ENCODE peak calls at places on chromosomes 1 and 21, in four cellular contexts. W, M, N and S are unnamed samples.

GRCh38 chr1:22806584-22806983 is 95.9 kb downstream of the EPHB2 start:
- DNase-seq in M (no peak), W (no peak), N (no peak), S (no peak)

GRCh38 chr1:47924649-47925048 is 72.5 kb downstream of the TRABD2B start:
- DNase-seq in M (no peak), W (no peak), N (no peak), S (no peak)

GRCh38 chr1:154961207-154961496 is 430 bp downstream of the PYGO2 start:
- DNase-seq in M (no peak), N (no peak), W (no peak), S (no peak)

GRCh38 chr1:185200889-185201288 is 43.9 kb downstream of the SWT1 start:
- DNase-seq in M (no peak), W (no peak), N (no peak), S (no peak)

GRCh38 chr1:68111804-68112436 is 61.5 kb upstream of the DIRAS3 start:
- DNase-seq in M (peak), W (peak), N (no peak), S (no peak)

GRCh38 chr1:22527555-22528296 is 35.6 kb upstream of the EPHA8 start:
- DNase-seq in N (no peak), M (no peak), W (no peak), S (no peak)

GRCh38 chr1:229664133-229664689 is 38.2 kb downstream of the URB2 start:
- DNase-seq in N (peak), W (peak), M (peak), S (peak)

GRCh38 chr1:163083690-163084089 is 14.5 kb downstream of the RGS4 start:
- DNase-seq in N (no peak), M (peak), W (no peak), S (no peak)

GRCh38 chr1:200837931-200838571 is 34.7 kb upstream of the GPR25 start:
- DNase-seq in N (no peak), W (no peak), M (peak), S (no peak)

GRCh38 chr1:242211254-242212022 is 212.5 kb upstream of the MAP1LC3C start:
- DNase-seq in N (no peak), M (no peak), W (no peak), S (no peak)

GRCh38 chr1:222124602-222125001 is 382.7 kb upstream of the DUSP10 start:
- DNase-seq in N (no peak), W (no peak), M (peak), S (no peak)

GRCh38 chr1:228364706-228365213 is 41.9 kb downstream of the TRIM11 start:
- DNase-seq in W (no peak), M (no peak), N (no peak), S (no peak)

GRCh38 chr1:6378096-6378746 is 15.3 kb downstream of the ACOT7 start:
- DNase-seq in N (no peak), W (no peak), M (no peak), S (no peak)

GRCh38 chr1:26289158-26290059 is 9.5 kb downstream of the SH3BGRL3 start:
- DNase-seq in W (peak), N (no peak), M (no peak), S (no peak)

GRCh38 chr1:39898648-39899603 is 2.8 kb downstream of the MYCL start:
- DNase-seq in M (peak), N (no peak), W (no peak), S (no peak)

GRCh38 chr1:244758700-244759099 is 76.8 kb upstream of the COX20 start:
- DNase-seq in W (no peak), M (no peak), N (no peak), S (no peak)

GRCh38 chr21:15549671-15550070 is 180.1 kb upstream of the USP25 start:
- DNase-seq in N (no peak), M (peak), W (no peak), S (no peak)

GRCh38 chr1:186812560-186812959 is 16.2 kb upstream of the PLA2G4A start:
- DNase-seq in M (peak), N (no peak), W (no peak), S (no peak)

GRCh38 chr1:101238681-101239094 is 1.9 kb downstream of the S1PR1 start:
- DNase-seq in W (peak), N (peak), M (peak), S (peak)

GRCh38 chr1:107689157-107689556 is 275.8 kb downstream of the VAV3 start:
- DNase-seq in N (no peak), M (no peak), W (peak), S (no peak)

GRCh38 chr1:153922076-153922837 is 515 bp downstream of the GATAD2B start:
- DNase-seq in W (peak), M (peak), N (no peak), S (peak)

GRCh38 chr1:27650527-27651175 is 15.7 kb upstream of the FGR start:
- DNase-seq in W (no peak), M (peak), N (no peak), S (no peak)

GRCh38 chr1:19547814-19548213 is 62.5 kb upstream of the CAPZB start:
- DNase-seq in M (no peak), N (no peak), W (no peak), S (no peak)

GRCh38 chr1:81174052-81174451 is 626.7 kb upstream of the ADGRL2 start:
- DNase-seq in W (no peak), N (no peak), M (peak), S (no peak)